ENCODE peak calls at places on chromosomes 12 and 14, in four cellular contexts. K is uterus, F is fibroblast of lung, V is colonic mucosa. N is an unnamed sample.

GRCh38 chr14:75559451-75560187 is 18.8 kb upstream of the FLVCR2 start:
- DNase-seq in K (no peak), V (no peak), F (peak; percentile 81), N (peak; percentile 77)

GRCh38 chr12:6818246-6819006 is 3.2 kb upstream of the GPR162 start:
- DNase-seq in K (no peak), V (no peak), F (no peak), N (no peak)

GRCh38 chr14:22484638-22485037 is 104.4 kb downstream of the DAD1 start:
- DNase-seq in V (no peak), K (peak; percentile 38), F (no peak), N (peak; percentile 9)

GRCh38 chr12:39467432-39467870 is 24.5 kb upstream of the KIF21A start:
- DNase-seq in K (no peak), V (no peak), F (peak; percentile 13), N (no peak)

GRCh38 chr12:132828706-132829534 is at the start of gene GOLGA3:
- DNase-seq in K (peak; percentile 92), F (peak; percentile 96), V (peak; percentile 96), N (peak; percentile 98)

GRCh38 chr14:51726166-51726899 is 74.6 kb downstream of the FRMD6 start:
- DNase-seq in K (no peak), F (peak; percentile 19), V (no peak), N (peak; percentile 60)

GRCh38 chr12:12510141-12510540 is 52.5 kb downstream of the DUSP16 start:
- DNase-seq in F (peak; percentile 16), K (no peak), V (no peak), N (peak; percentile 39)

GRCh38 chr12:107462428-107463332 is 222.9 kb upstream of the PWP1 start:
- DNase-seq in V (no peak), F (no peak), K (no peak), N (no peak)

GRCh38 chr12:29208060-29208459 is 59.0 kb downstream of the FAR2 start:
- DNase-seq in K (no peak), F (no peak), V (no peak), N (no peak)

GRCh38 chr14:85752179-85752578 is 222.2 kb downstream of the FLRT2 start:
- DNase-seq in V (no peak), F (peak; percentile 12), K (no peak), N (no peak)

GRCh38 chr12:46824709-46825108 is 1.1 kb downstream of the SLC38A4 start:
- DNase-seq in K (no peak), F (no peak), V (no peak), N (no peak)

GRCh38 chr12:46831335-46832083 is 5.7 kb upstream of the SLC38A4 start:
- DNase-seq in K (no peak), F (peak; percentile 24), V (no peak), N (peak; percentile 44)

GRCh38 chr12:46830731-46831334 is 5.0 kb upstream of the SLC38A4 start:
- DNase-seq in F (peak; percentile 31), K (no peak), V (no peak), N (peak; percentile 41)

DNA sequence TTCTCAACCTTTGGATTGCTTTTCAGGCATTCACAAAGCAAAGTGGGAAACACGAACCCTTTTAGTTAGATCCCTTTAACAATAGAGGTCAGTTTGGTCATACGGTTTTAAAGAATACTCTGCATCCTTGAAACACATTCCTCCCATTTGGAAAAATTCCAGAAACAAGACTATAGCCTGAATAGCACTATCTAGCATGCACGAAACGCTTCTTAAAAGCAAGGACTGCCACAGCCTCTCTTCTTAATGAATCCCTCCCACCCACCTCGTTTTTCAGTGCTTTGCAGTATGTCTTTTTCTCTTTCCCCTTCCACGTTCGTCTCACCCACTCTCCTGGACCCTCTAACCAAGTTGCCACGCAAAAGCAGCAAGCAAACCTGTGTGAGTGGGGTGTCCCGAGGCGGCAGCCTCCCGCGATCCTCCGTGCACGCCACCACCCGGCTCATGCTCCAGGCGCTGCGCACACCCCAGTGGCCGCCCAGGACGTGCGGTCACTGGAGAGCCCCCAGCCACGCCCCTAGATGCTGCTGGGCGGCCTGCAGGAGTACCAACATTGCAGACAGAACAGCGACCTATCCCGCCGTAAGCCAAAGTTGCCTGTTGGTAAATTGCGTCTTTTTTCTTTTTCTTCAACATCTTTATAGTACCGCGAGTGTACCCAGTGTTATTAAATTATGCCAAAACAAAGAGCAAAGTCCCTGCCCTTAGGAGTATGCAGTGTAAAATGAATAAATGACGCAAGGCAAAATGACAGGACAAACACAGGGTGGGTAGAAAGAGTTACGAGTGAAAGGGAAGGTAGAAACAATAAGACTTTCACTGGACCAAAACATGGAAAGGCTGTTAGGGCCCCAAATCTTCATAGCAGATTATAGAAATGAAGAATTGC is at the start of gene SLC38A4:
- DNase-seq in F (peak; percentile 39), V (peak; percentile 39), K (no peak), N (peak; percentile 73)
- H3K4me3 ChIP-seq in F (peak within 1 kb of the TSS; percentile 53), V (peak within 1 kb of the TSS; percentile 32), K (peak within 1 kb of the TSS; percentile 23), N (peak within 1 kb of the TSS; percentile 77)

DNA sequence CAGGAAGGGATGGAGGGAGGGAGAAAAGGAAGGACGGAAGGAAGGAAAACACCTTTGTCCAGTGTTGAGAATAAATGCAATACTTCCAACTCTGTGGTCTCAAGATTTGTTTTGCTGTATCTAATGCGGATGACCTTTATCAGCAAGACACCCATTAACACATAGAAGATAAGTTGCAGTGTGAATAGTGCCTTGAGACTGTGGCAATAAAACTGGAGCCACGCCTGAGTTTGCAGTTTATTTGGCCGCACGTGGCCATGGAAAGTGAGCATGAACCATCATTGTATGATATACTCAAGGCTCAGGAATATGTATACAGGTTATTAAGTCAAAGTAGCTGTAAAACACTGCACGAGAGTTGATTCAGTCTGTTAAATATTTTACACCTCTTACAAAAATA is 113.6 kb upstream of the EEA1 start:
- DNase-seq in K (no peak), F (no peak), V (peak; percentile 85), N (no peak)
- H3K4me1 ChIP-seq in K (no peaks in the 10 kb centered on the region), F (no peaks in the 10 kb centered on the region), V (no peaks in the 10 kb centered on the region), N (no peaks in the 10 kb centered on the region)

DNA sequence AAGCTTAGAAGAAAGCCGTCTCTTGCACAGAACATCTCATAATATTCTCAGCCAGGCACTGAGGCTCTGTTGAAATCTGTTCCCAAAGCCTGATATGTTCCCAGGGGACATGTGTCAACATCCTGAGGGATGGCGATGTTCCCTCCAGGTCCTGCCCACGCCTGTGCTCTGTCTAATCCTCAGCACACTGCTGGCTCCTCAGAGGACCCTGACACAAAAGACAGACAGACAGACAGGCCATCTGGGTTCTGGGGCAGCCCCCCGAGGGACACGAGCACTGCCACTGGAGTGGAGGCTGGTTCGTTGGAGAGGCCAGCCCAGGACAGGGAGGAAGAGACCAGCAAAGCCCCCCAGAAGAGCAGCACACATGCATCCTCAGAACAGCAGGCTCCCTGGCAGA is 27.8 kb downstream of the CHGA start:
- DNase-seq in F (no peak), V (no peak), K (no peak), N (no peak)
- H3K4me3 ChIP-seq in F (no peak overlapping the region), V (no peak overlapping the region), K (no peak overlapping the region), N (no peak overlapping the region)

GRCh38 chr12:66767454-66768002 is 88.7 kb upstream of the GRIP1 start:
- DNase-seq in F (no peak), K (no peak), V (no peak), N (no peak)
- H3K4me1 ChIP-seq in F (no peaks in the 10 kb centered on the region), K (no peaks in the 10 kb centered on the region), V (no peaks in the 10 kb centered on the region), N (no peaks in the 10 kb centered on the region)